ENCODE peak calls at places on chromosomes 12 and 14, in six cellular contexts. One of them, this sample, is unnamed.

GRCh38 chr12:88958961-88959360 is 378.7 kb upstream of the KITLG start:
- DNase-seq in endodermal cell: peak
- DNase-seq in A549: no peak
- DNase-seq in Panc1: no peak
- DNase-seq in pancreas: no peak
- DNase-seq in mammary epithelial cell: no peak
- DNase-seq in this sample: no peak

GRCh38 chr12:13724136-13724535 is 257.3 kb downstream of the GRIN2B start:
- DNase-seq in Panc1: no peak
- DNase-seq in A549: no peak
- DNase-seq in mammary epithelial cell: no peak
- DNase-seq in endodermal cell: no peak
- DNase-seq in pancreas: no peak
- DNase-seq in this sample: no peak

GRCh38 chr12:101414533-101415119 is 7.1 kb upstream of the ARL1 start:
- DNase-seq in pancreas: no peak
- DNase-seq in mammary epithelial cell: peak
- DNase-seq in Panc1: peak
- DNase-seq in A549: peak
- DNase-seq in endodermal cell: peak
- DNase-seq in this sample: no peak

GRCh38 chr12:1744932-1745331 is 54.1 kb downstream of the ADIPOR2 start:
- DNase-seq in endodermal cell: no peak
- DNase-seq in Panc1: no peak
- DNase-seq in A549: no peak
- DNase-seq in mammary epithelial cell: no peak
- DNase-seq in pancreas: no peak
- DNase-seq in this sample: no peak

GRCh38 chr12:95487024-95487423 is 13.1 kb downstream of the METAP2 start:
- DNase-seq in mammary epithelial cell: no peak
- DNase-seq in endodermal cell: no peak
- DNase-seq in A549: no peak
- DNase-seq in Panc1: no peak
- DNase-seq in pancreas: no peak
- DNase-seq in this sample: no peak

GRCh38 chr12:30695327-30696102 is at the start of gene IPO8:
- DNase-seq in pancreas: peak
- DNase-seq in Panc1: peak
- DNase-seq in A549: peak
- DNase-seq in mammary epithelial cell: peak
- DNase-seq in endodermal cell: peak
- DNase-seq in this sample: peak

GRCh38 chr12:7038591-7038990 is 20.3 kb upstream of the LPCAT3 start:
- DNase-seq in pancreas: no peak
- DNase-seq in endodermal cell: no peak
- DNase-seq in Panc1: no peak
- DNase-seq in mammary epithelial cell: no peak
- DNase-seq in A549: no peak
- DNase-seq in this sample: no peak

GRCh38 chr14:34678735-34679134 is 35.7 kb downstream of the CFL2 start:
- DNase-seq in Panc1: no peak
- DNase-seq in endodermal cell: no peak
- DNase-seq in pancreas: no peak
- DNase-seq in A549: no peak
- DNase-seq in mammary epithelial cell: no peak
- DNase-seq in this sample: no peak

GRCh38 chr12:19435831-19436497 is 3.3 kb upstream of the AEBP2 start:
- DNase-seq in Panc1: no peak
- DNase-seq in A549: no peak
- DNase-seq in endodermal cell: peak
- DNase-seq in pancreas: no peak
- DNase-seq in mammary epithelial cell: no peak
- DNase-seq in this sample: no peak

GRCh38 chr14:98262566-98262965 is 1009.4 kb downstream of the BCL11B start:
- DNase-seq in pancreas: no peak
- DNase-seq in A549: no peak
- DNase-seq in endodermal cell: no peak
- DNase-seq in mammary epithelial cell: no peak
- DNase-seq in Panc1: no peak
- DNase-seq in this sample: no peak

GRCh38 chr14:104023325-104024055 is 62.0 kb upstream of the ASPG start:
- DNase-seq in A549: no peak
- DNase-seq in pancreas: no peak
- DNase-seq in Panc1: no peak
- DNase-seq in mammary epithelial cell: no peak
- DNase-seq in endodermal cell: no peak
- DNase-seq in this sample: no peak

GRCh38 chr12:121294151-121294889 is 2.2 kb downstream of the CAMKK2 start:
- DNase-seq in Panc1: no peak
- DNase-seq in pancreas: no peak
- DNase-seq in A549: no peak
- DNase-seq in mammary epithelial cell: no peak
- DNase-seq in endodermal cell: no peak
- DNase-seq in this sample: no peak
- H3K4me3 ChIP-seq in Panc1: no peak
- H3K4me3 ChIP-seq in pancreas: no peak
- H3K4me3 ChIP-seq in A549: no peak
- H3K4me3 ChIP-seq in mammary epithelial cell: no peak
- H3K4me3 ChIP-seq in endodermal cell: peak
- H3K4me3 ChIP-seq in this sample: peak

GRCh38 chr12:68727776-68728175 is 18.2 kb upstream of the SLC35E3 start:
- DNase-seq in Panc1: no peak
- DNase-seq in mammary epithelial cell: no peak
- DNase-seq in endodermal cell: no peak
- DNase-seq in pancreas: no peak
- DNase-seq in A549: no peak
- DNase-seq in this sample: no peak

DNA sequence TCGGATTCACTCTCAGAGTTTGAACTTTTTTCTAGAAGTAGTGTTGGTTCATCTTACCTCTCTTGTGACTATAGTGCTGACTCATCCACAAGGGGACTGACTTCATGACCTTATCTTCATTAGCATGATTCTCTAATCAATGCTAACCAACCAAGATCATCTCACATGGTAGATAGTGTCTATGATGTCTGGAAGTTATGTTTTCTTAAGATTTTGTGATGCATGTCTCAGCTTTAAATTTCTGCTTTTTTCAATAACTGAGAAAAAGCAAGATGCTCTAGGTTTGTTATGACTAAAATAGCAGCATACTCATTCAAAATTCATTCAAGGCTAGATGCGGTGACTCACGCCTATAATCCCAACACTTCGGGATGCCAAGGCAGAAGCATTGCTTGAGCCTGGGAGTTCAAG is 12.3 kb upstream of the SLC35E3 start:
- DNase-seq in mammary epithelial cell: peak
- DNase-seq in endodermal cell: no peak
- DNase-seq in Panc1: peak
- DNase-seq in pancreas: no peak
- DNase-seq in A549: no peak
- DNase-seq in this sample: no peak
- H3K27ac ChIP-seq in mammary epithelial cell: no peak
- H3K27ac ChIP-seq in endodermal cell: no peak
- H3K27ac ChIP-seq in Panc1: no peak
- H3K27ac ChIP-seq in pancreas: no peak
- H3K27ac ChIP-seq in A549: peak
- H3K27ac ChIP-seq in this sample: no peak

DNA sequence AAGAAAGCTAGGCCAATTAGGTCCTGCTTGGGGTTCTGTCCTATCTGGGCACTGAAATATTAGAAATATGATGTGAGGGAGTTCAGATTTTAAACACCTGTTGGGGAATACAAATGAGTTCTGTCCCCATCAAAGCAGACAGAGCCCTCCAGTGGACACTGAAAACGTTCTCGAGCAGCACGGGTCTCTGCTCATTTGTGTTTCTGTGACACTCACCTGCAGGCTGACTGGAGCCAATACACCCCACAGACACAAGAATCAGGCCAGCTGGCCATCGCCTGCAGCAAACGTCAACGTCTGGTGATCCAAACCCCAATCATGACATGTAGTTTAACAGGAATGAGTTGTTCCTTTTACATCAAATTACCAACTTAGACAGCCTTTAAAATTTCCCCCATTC is 493.4 kb upstream of the TMEM132C start:
- DNase-seq in endodermal cell: peak
- DNase-seq in A549: no peak
- DNase-seq in pancreas: no peak
- DNase-seq in mammary epithelial cell: no peak
- DNase-seq in Panc1: no peak
- DNase-seq in this sample: no peak
- TF ChIP-seq CTCF in endodermal cell: peak
- TF ChIP-seq CTCF in A549: no peak
- TF ChIP-seq CTCF in pancreas: no peak
- TF ChIP-seq CTCF in mammary epithelial cell: no peak
- TF ChIP-seq CTCF in Panc1: peak
- TF ChIP-seq CTCF in this sample: no peak

GRCh38 chr12:107580750-107581529 is 104.7 kb upstream of the PWP1 start:
- DNase-seq in Panc1: no peak
- DNase-seq in mammary epithelial cell: no peak
- DNase-seq in pancreas: no peak
- DNase-seq in endodermal cell: peak
- DNase-seq in A549: no peak
- DNase-seq in this sample: peak
- H3K4me3 ChIP-seq in Panc1: no peak
- H3K4me3 ChIP-seq in mammary epithelial cell: no peak
- H3K4me3 ChIP-seq in pancreas: no peak
- H3K4me3 ChIP-seq in endodermal cell: peak
- H3K4me3 ChIP-seq in A549: no peak
- H3K4me3 ChIP-seq in this sample: no peak

GRCh38 chr12:112183141-112183581 is 57.8 kb downstream of the TRAFD1 start:
- DNase-seq in A549: no peak
- DNase-seq in mammary epithelial cell: peak
- DNase-seq in Panc1: no peak
- DNase-seq in endodermal cell: no peak
- DNase-seq in pancreas: no peak
- DNase-seq in this sample: no peak

GRCh38 chr12:112182499-112182898 is 57.1 kb downstream of the TRAFD1 start:
- DNase-seq in A549: no peak
- DNase-seq in Panc1: no peak
- DNase-seq in pancreas: no peak
- DNase-seq in mammary epithelial cell: no peak
- DNase-seq in endodermal cell: no peak
- DNase-seq in this sample: no peak

GRCh38 chr12:112183591-112184021 is 58.2 kb downstream of the TRAFD1 start:
- DNase-seq in A549: no peak
- DNase-seq in mammary epithelial cell: peak
- DNase-seq in Panc1: no peak
- DNase-seq in pancreas: no peak
- DNase-seq in endodermal cell: peak
- DNase-seq in this sample: no peak

GRCh38 chr12:112185093-112185923 is 59.9 kb downstream of the TRAFD1 start:
- DNase-seq in pancreas: peak
- DNase-seq in Panc1: no peak
- DNase-seq in endodermal cell: no peak
- DNase-seq in A549: no peak
- DNase-seq in mammary epithelial cell: no peak
- DNase-seq in this sample: no peak

GRCh38 chr12:112184056-112184887 is 58.9 kb downstream of the TRAFD1 start:
- DNase-seq in Panc1: no peak
- DNase-seq in A549: no peak
- DNase-seq in endodermal cell: no peak
- DNase-seq in mammary epithelial cell: no peak
- DNase-seq in pancreas: peak
- DNase-seq in this sample: no peak
- H3K27ac ChIP-seq in Panc1: no peak
- H3K27ac ChIP-seq in A549: no peak
- H3K27ac ChIP-seq in endodermal cell: peak
- H3K27ac ChIP-seq in mammary epithelial cell: no peak
- H3K27ac ChIP-seq in pancreas: no peak
- H3K27ac ChIP-seq in this sample: no peak

GRCh38 chr14:58944226-58944769 is 244.2 kb upstream of the DAAM1 start:
- DNase-seq in A549: no peak
- DNase-seq in pancreas: no peak
- DNase-seq in Panc1: no peak
- DNase-seq in mammary epithelial cell: no peak
- DNase-seq in endodermal cell: no peak
- DNase-seq in this sample: no peak

GRCh38 chr14:58944957-58945356 is 243.5 kb upstream of the DAAM1 start:
- DNase-seq in Panc1: no peak
- DNase-seq in A549: no peak
- DNase-seq in pancreas: no peak
- DNase-seq in mammary epithelial cell: no peak
- DNase-seq in endodermal cell: no peak
- DNase-seq in this sample: no peak

GRCh38 chr14:58950555-58950954 is 237.9 kb upstream of the DAAM1 start:
- DNase-seq in mammary epithelial cell: no peak
- DNase-seq in pancreas: no peak
- DNase-seq in endodermal cell: no peak
- DNase-seq in Panc1: no peak
- DNase-seq in A549: no peak
- DNase-seq in this sample: no peak

GRCh38 chr14:58947156-58947555 is 241.3 kb upstream of the DAAM1 start:
- DNase-seq in Panc1: no peak
- DNase-seq in endodermal cell: no peak
- DNase-seq in A549: no peak
- DNase-seq in mammary epithelial cell: no peak
- DNase-seq in pancreas: no peak
- DNase-seq in this sample: no peak

DNA sequence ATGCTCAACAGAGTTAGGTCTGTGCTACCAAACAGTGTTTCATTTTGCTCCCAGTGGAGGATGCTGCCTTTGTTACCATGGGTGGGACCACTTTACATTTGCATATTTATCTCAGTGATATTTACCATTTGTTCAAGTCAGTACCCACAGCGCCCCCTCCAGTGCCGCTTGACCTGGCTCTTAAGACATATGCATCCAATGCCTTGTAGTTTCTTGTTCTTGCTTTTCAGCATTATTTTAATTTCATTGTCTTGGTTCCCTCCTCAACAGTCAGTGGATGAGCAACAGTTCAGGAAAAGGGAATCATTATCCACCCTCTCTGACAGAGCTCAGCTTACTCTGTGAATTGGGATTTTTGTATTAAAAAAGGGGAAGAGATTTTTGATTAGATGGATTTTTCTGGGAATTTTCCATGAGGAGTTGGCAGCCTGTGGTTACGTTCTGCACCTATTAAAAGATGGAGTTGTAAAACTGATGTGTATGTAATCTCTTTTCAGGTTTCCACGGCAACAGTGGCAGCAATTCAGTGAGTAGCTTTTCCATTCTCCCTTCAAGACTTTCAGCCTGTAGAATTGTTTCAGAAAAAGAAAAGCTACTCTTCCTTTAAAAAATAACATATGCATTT is 240.5 kb upstream of the DAAM1 start:
- DNase-seq in endodermal cell: peak
- DNase-seq in pancreas: no peak
- DNase-seq in mammary epithelial cell: no peak
- DNase-seq in Panc1: no peak
- DNase-seq in A549: no peak
- DNase-seq in this sample: no peak
- TF ChIP-seq CTCF in endodermal cell: peak
- TF ChIP-seq CTCF in pancreas: no peak
- TF ChIP-seq CTCF in mammary epithelial cell: no peak
- TF ChIP-seq CTCF in Panc1: no peak
- TF ChIP-seq CTCF in A549: no peak
- TF ChIP-seq CTCF in this sample: no peak

GRCh38 chr14:76904740-76905569 is 78.7 kb downstream of the LRRC74A start:
- DNase-seq in A549: peak
- DNase-seq in endodermal cell: peak
- DNase-seq in pancreas: no peak
- DNase-seq in mammary epithelial cell: peak
- DNase-seq in Panc1: peak
- DNase-seq in this sample: peak
- H3K4me3 ChIP-seq in A549: peak
- H3K4me3 ChIP-seq in endodermal cell: no peak
- H3K4me3 ChIP-seq in pancreas: no peak
- H3K4me3 ChIP-seq in mammary epithelial cell: no peak
- H3K4me3 ChIP-seq in Panc1: no peak
- H3K4me3 ChIP-seq in this sample: no peak

This sample was measured in left lung.